ENCODE peak calls at places on chromosome 3, in eight cellular contexts. X is foreskin fibroblast; S is NCI-H1417; R is astrocyte of the spinal cord; I is psoas muscle; C is stimulated activated CD4-positive, alpha-beta T cell treated with anti-CD3 and anti-CD28 coated beads, Interleukin-12 subunit alpha, Interleukin-12 subunit beta, amount 100 ng/mL, for 48 hours; O is H7; L is ACHN. V is an unnamed sample.

GRCh38 chr3:158631986-158632385 is 12.3 kb upstream of the GFM1 start:
- DNase-seq in X (no peak), S (no peak), R (no peak), I (no peak), C (no peak), O (no peak), L (no peak), V (no peak)

GRCh38 chr3:4979401-4980228 is at the start of gene BHLHE40:
- DNase-seq in X (no peak), S (peak), R (no peak), I (no peak), C (no peak), O (no peak), L (no peak), V (no peak)

GRCh38 chr3:176740891-176741290 is 456.4 kb downstream of the TBL1XR1 start:
- DNase-seq in X (no peak), S (no peak), R (no peak), I (no peak), C (no peak), O (no peak), L (no peak), V (no peak)

GRCh38 chr3:8649757-8650156 is 5.2 kb upstream of the SSUH2 start:
- DNase-seq in X (no peak), S (no peak), R (no peak), I (no peak), C (no peak), O (no peak), L (no peak), V (no peak)

GRCh38 chr3:15633766-15634588 is 32.4 kb downstream of the BTD start:
- DNase-seq in X (peak), S (no peak), R (peak), I (no peak), C (no peak), O (no peak), L (no peak), V (no peak)

GRCh38 chr3:159458010-159458409 is 530.6 kb upstream of the IL12A start:
- DNase-seq in X (peak), S (peak), R (peak), I (no peak), C (no peak), O (peak), L (peak), V (peak)

GRCh38 chr3:150823277-150823676 is 60.3 kb upstream of the SIAH2 start:
- DNase-seq in X (no peak), S (no peak), R (no peak), I (no peak), C (no peak), O (no peak), L (no peak), V (no peak)

GRCh38 chr3:194450341-194450740 is 36.5 kb downstream of the ATP13A3 start:
- DNase-seq in X (no peak), S (peak), R (no peak), I (no peak), C (no peak), O (no peak), L (no peak), V (peak)

GRCh38 chr3:97863025-97863424 is 41.2 kb downstream of the CRYBG3 start:
- DNase-seq in X (peak), S (no peak), R (peak), I (no peak), C (no peak), O (no peak), L (no peak), V (no peak)

GRCh38 chr3:141875374-141875892 is 1.0 kb upstream of the ATP1B3 start:
- DNase-seq in X (peak), S (peak), R (peak), I (peak), C (peak), O (peak), L (peak), V (peak)

GRCh38 chr3:112013058-112013783 is 14.5 kb downstream of the TAGLN3 start:
- DNase-seq in X (peak), S (peak), R (peak), I (peak), C (peak), O (peak), L (peak), V (peak)

GRCh38 chr3:132469326-132469725 is 52.0 kb downstream of the DNAJC13 start:
- DNase-seq in X (no peak), S (no peak), R (no peak), I (no peak), C (no peak), O (no peak), L (no peak), V (no peak)

GRCh38 chr3:112605285-112605684 is 35.7 kb downstream of the CCDC80 start:
- DNase-seq in X (peak), S (peak), R (peak), I (no peak), C (no peak), O (no peak), L (no peak), V (peak)

GRCh38 chr3:66469220-66469640 is 31.6 kb downstream of the LRIG1 start:
- DNase-seq in X (no peak), S (no peak), R (no peak), I (no peak), C (no peak), O (no peak), L (no peak), V (no peak)

GRCh38 chr3:195048059-195048905 is 222.7 kb downstream of the XXYLT1 start:
- DNase-seq in X (no peak), S (no peak), R (no peak), I (no peak), C (no peak), O (no peak), L (no peak), V (no peak)

GRCh38 chr3:42014949-42015533 is 53.1 kb upstream of the ULK4 start:
- DNase-seq in X (peak), S (peak), R (peak), I (peak), C (no peak), O (peak), L (peak), V (no peak)

GRCh38 chr3:113697192-113698090 is 999 bp upstream of the USF3 start:
- DNase-seq in X (peak), S (peak), R (no peak), I (no peak), C (peak), O (peak), L (peak), V (no peak)

GRCh38 chr3:71063768-71064287 is 519.7 kb downstream of the FOXP1 start:
- DNase-seq in X (peak), S (peak), R (no peak), I (no peak), C (no peak), O (peak), L (peak), V (no peak)

GRCh38 chr3:109874900-109875735 is 537.8 kb upstream of the DPPA4 start:
- DNase-seq in X (peak), S (no peak), R (no peak), I (no peak), C (no peak), O (no peak), L (no peak), V (no peak)

GRCh38 chr3:59185586-59186381 is 136.0 kb upstream of the CFAP20DC start:
- DNase-seq in X (peak), S (no peak), R (peak), I (no peak), C (no peak), O (no peak), L (no peak), V (no peak)

GRCh38 chr3:126343675-126344074 is 13.5 kb downstream of the KLF15 start:
- DNase-seq in X (no peak), S (no peak), R (no peak), I (no peak), C (no peak), O (no peak), L (no peak), V (no peak)

GRCh38 chr3:184059424-184059823 is 6.6 kb downstream of the HTR3C start:
- DNase-seq in X (no peak), S (no peak), R (no peak), I (no peak), C (no peak), O (peak), L (no peak), V (no peak)

GRCh38 chr3:107367353-107367752 is 9.9 kb upstream of the CCDC54 start:
- DNase-seq in X (peak), S (no peak), R (peak), I (no peak), C (no peak), O (no peak), L (peak), V (no peak)

GRCh38 chr3:51710631-51711351 is 3.9 kb downstream of the GRM2 start:
- DNase-seq in X (peak), S (no peak), R (no peak), I (no peak), C (no peak), O (peak), L (peak), V (no peak)

V was measured in COR-L47.